ENCODE peak calls at places on chromosomes 5 and 9, in six cellular contexts. Q is tibial artery, G is A673, H is upper lobe of left lung, P is adipocyte, O is right cardiac atrium. D is an unnamed sample. For H3K4me1, the result is how much of the 10 kb centered on the place peaks cover.

GRCh38 chr9:37972346-37972745 is 68.4 kb upstream of the SLC25A51 start:
- DNase-seq in P (peak), O (no peak), Q (no peak), G (no peak), H (no peak), D (no peak)

GRCh38 chr5:2303391-2304100 is 420.8 kb upstream of the IRX4 start:
- DNase-seq in G (no peak), Q (no peak), O (no peak), H (no peak), P (no peak), D (no peak)

GRCh38 chr9:77457916-77458592 is 190.1 kb downstream of the GNA14 start:
- DNase-seq in P (peak), H (peak), O (peak), G (peak), Q (peak), D (peak)

GRCh38 chr9:14361074-14361473 is 47.1 kb upstream of the NFIB start:
- DNase-seq in P (no peak), Q (no peak), O (no peak), H (no peak), G (no peak), D (no peak)

GRCh38 chr5:7828269-7828668 is 22.7 kb downstream of the CFAP90 start:
- DNase-seq in G (no peak), Q (no peak), O (peak), P (no peak), H (peak), D (no peak)

GRCh38 chr5:36150676-36151433 is 832 bp downstream of the LMBRD2 start:
- DNase-seq in H (peak), Q (peak), O (peak), P (peak), G (peak), D (peak)

GRCh38 chr9:123364241-123364824 is 8.3 kb downstream of the CRB2 start:
- DNase-seq in G (no peak), Q (no peak), P (peak), H (no peak), O (no peak), D (no peak)

GRCh38 chr5:6497267-6497666 is 48.6 kb downstream of the UBE2QL1 start:
- DNase-seq in H (no peak), G (no peak), O (no peak), P (no peak), Q (no peak), D (no peak)

GRCh38 chr9:91360551-91361293 is 996 bp downstream of the AUH start:
- DNase-seq in G (no peak), O (no peak), P (peak), H (no peak), Q (no peak), D (no peak)

GRCh38 chr5:30413540-30413939 is 779.9 kb upstream of the CDH6 start:
- DNase-seq in H (no peak), Q (no peak), G (peak), O (no peak), P (peak), D (no peak)

GRCh38 chr9:95573463-95573862 is 56.7 kb upstream of the PTCH1 start:
- DNase-seq in Q (no peak), G (no peak), P (no peak), O (no peak), H (no peak), D (no peak)

GRCh38 chr5:137563646-137564474 is 64.7 kb upstream of the SPOCK1 start:
- DNase-seq in G (peak), Q (no peak), H (no peak), P (peak), O (peak), D (no peak)

GRCh38 chr9:27183151-27183550 is 74.1 kb downstream of the TEK start:
- DNase-seq in O (no peak), H (no peak), P (no peak), G (no peak), Q (no peak), D (no peak)

GRCh38 chr9:129640086-129640870 is 1.7 kb downstream of the ASB6 start:
- DNase-seq in G (peak), O (peak), H (no peak), P (peak), Q (no peak), D (peak)

GRCh38 chr5:81850494-81850893 is 99.6 kb upstream of the SSBP2 start:
- DNase-seq in P (peak), Q (peak), H (no peak), G (peak), O (peak), D (no peak)

GRCh38 chr9:130433168-130433946 is 11.4 kb upstream of the ASS1 start:
- DNase-seq in G (peak), H (no peak), Q (no peak), O (peak), P (peak), D (peak)

GRCh38 chr9:129990269-129991005 is 52.6 kb downstream of the FNBP1 start:
- DNase-seq in Q (no peak), O (no peak), G (no peak), H (peak), P (peak), D (no peak)

GRCh38 chr9:77402286-77402685 is 225.0 kb downstream of the VPS13A start:
- DNase-seq in H (no peak), O (no peak), Q (no peak), G (no peak), P (peak), D (no peak)

GRCh38 chr5:128258387-128258786 is 174.8 kb downstream of the SLC12A2 start:
- DNase-seq in Q (no peak), P (no peak), G (no peak), O (no peak), H (no peak), D (no peak)

GRCh38 chr5:55988979-55989612 is 5.7 kb downstream of the IL6ST start:
- DNase-seq in G (no peak), O (no peak), P (no peak), Q (no peak), H (no peak), D (no peak)

GRCh38 chr5:102760815-102761214 is 5.7 kb downstream of the PAM start:
- DNase-seq in O (peak), P (peak), H (no peak), Q (no peak), G (no peak), D (peak)

GRCh38 chr5:38715671-38716070 is 130.1 kb upstream of the OSMR start:
- DNase-seq in P (no peak), Q (no peak), O (no peak), G (no peak), H (no peak), D (no peak)

GRCh38 chr5:113122053-113122452 is 145.5 kb downstream of the DCP2 start:
- DNase-seq in G (no peak), Q (peak), P (peak), H (no peak), O (peak), D (no peak)

GRCh38 chr9:10612649-10613398 is at the start of gene PTPRD:
- DNase-seq in Q (no peak), H (peak), O (peak), P (peak), G (peak), D (peak)

GRCh38 chr9:112104901-112105300 is 70.2 kb downstream of the SUSD1 start:
- DNase-seq in G (no peak), Q (no peak), P (no peak), O (no peak), H (no peak), D (no peak)

GRCh38 chr5:11588803-11589202 is 315.4 kb downstream of the CTNND2 start:
- DNase-seq in Q (no peak), O (peak), G (no peak), H (no peak), P (no peak), D (no peak)

GRCh38 chr5:158938181-158938580 is 161.5 kb downstream of the EBF1 start:
- DNase-seq in Q (no peak), H (no peak), O (no peak), P (no peak), G (no peak), D (no peak)

GRCh38 chr9:113427629-113428028 is 17.1 kb downstream of the C9orf43 start:
- DNase-seq in H (no peak), Q (no peak), P (peak), O (no peak), G (no peak), D (no peak)

GRCh38 chr9:33463151-33463550 is 10.6 kb downstream of the NOL6 start:
- DNase-seq in O (no peak), G (no peak), H (no peak), P (no peak), Q (no peak), D (no peak)

GRCh38 chr5:151221574-151221973 is 2.3 kb downstream of the CCDC69 start:
- DNase-seq in H (no peak), P (peak), O (no peak), Q (no peak), G (no peak), D (no peak)

DNA sequence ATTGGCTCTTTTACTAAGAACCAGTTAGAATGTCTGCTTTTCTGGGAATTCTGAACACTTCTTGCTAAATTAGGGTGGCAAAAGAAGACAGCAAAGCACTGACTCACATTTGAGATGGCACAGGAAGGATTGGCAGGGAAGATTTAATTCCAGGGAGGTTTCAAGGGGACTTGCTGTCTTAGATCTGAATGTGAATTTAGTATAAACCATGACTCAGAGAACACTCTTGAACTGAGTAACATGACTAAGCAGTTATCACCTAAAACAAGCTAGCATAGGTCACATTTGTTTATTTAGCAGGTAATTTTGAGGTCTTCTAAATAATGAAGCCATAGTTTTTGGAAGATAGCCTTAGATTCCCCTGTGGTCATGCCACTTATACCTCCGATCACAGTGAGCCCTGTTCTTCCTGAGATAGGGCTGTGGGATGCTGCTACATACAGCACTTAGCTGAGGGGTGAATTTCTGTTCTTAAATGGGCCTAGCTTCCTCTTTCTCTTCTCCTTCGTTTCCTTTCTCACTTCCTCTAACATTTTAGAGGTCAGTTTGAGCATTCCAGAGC is 173.8 kb downstream of the PCSK1 start:
- DNase-seq in H (no peak), Q (no peak), O (no peak), P (peak), G (peak), D (no peak)
- H3K4me1 ChIP-seq in H (under half), Q (under half), O (under half), P (half or more), G (under half), D (under half)

GRCh38 chr9:116275418-116276295 is 122.1 kb downstream of the PAPPA start:
- DNase-seq in P (peak), G (peak), O (no peak), H (no peak), Q (no peak), D (no peak)
- H3K4me1 ChIP-seq in P (under half), G (under half), O (under half), H (under half), Q (under half), D (under half)

GRCh38 chr9:136566899-136567298 is 21.1 kb upstream of the NOTCH1 start:
- DNase-seq in Q (peak), H (no peak), G (no peak), P (peak), O (peak), D (no peak)
- H3K4me1 ChIP-seq in Q (under half), H (half or more), G (under half), P (half or more), O (under half), D (under half)

GRCh38 chr9:132348676-132349075 is 6.1 kb downstream of the SETX start:
- DNase-seq in G (no peak), O (no peak), H (no peak), Q (no peak), P (no peak), D (no peak)
- H3K4me1 ChIP-seq in G (under half), O (under half), H (under half), Q (under half), P (under half), D (under half)

GRCh38 chr5:173866249-173867172 is 21.6 kb upstream of the CPEB4 start:
- DNase-seq in O (peak), G (no peak), H (peak), P (peak), Q (peak), D (no peak)

GRCh38 chr5:173868096-173868879 is 19.9 kb upstream of the CPEB4 start:
- DNase-seq in H (peak), Q (no peak), G (no peak), O (no peak), P (no peak), D (no peak)

GRCh38 chr5:173862047-173862477 is 26.1 kb upstream of the CPEB4 start:
- DNase-seq in Q (no peak), P (no peak), H (no peak), G (no peak), O (no peak), D (no peak)

GRCh38 chr5:173867173-173867679 is 20.9 kb upstream of the CPEB4 start:
- DNase-seq in H (no peak), G (no peak), Q (no peak), P (no peak), O (no peak), D (no peak)

GRCh38 chr5:173864126-173865075 is 23.7 kb upstream of the CPEB4 start:
- DNase-seq in Q (peak), G (no peak), O (peak), P (no peak), H (peak), D (no peak)
- H3K4me1 ChIP-seq in Q (under half), G (under half), O (under half), P (under half), H (under half), D (under half)

GRCh38 chr5:139183502-139183901 is 14.7 kb downstream of the SIL1 start:
- DNase-seq in G (no peak), P (no peak), Q (no peak), O (no peak), H (no peak), D (no peak)
- H3K4me1 ChIP-seq in G (under half), P (under half), Q (under half), O (under half), H (under half), D (under half)

GRCh38 chr9:134399435-134400056 is 73.3 kb downstream of the RXRA start:
- DNase-seq in H (no peak), O (no peak), Q (no peak), G (peak), P (no peak), D (no peak)

GRCh38 chr9:134401391-134401790 is 75.1 kb downstream of the RXRA start:
- DNase-seq in G (no peak), H (no peak), Q (no peak), O (no peak), P (no peak), D (no peak)

GRCh38 chr9:134402182-134402581 is 75.9 kb downstream of the RXRA start:
- DNase-seq in H (no peak), G (no peak), O (no peak), P (no peak), Q (no peak), D (no peak)

GRCh38 chr9:134398756-134399155 is 72.5 kb downstream of the RXRA start:
- DNase-seq in Q (no peak), G (no peak), O (no peak), H (no peak), P (no peak), D (no peak)

GRCh38 chr9:134400283-134400682 is 74.0 kb downstream of the RXRA start:
- DNase-seq in P (no peak), Q (no peak), G (no peak), H (no peak), O (no peak), D (no peak)
- H3K4me1 ChIP-seq in P (under half), Q (under half), G (under half), H (half or more), O (under half), D (under half)